ENCODE peak calls at places on chromosome 11, in five cellular contexts. One of them, this sample, is unnamed.

GRCh38 chr11:116793476-116794096 is 1.9 kb upstream of the APOA5 start:
- DNase-seq in transverse colon: no peak
- DNase-seq in uterus: no peak
- DNase-seq in cardiac muscle cell: no peak
- DNase-seq in AG04450: no peak
- DNase-seq in this sample: peak

GRCh38 chr11:94553938-94554337 is 10.2 kb downstream of the FUT4 start:
- DNase-seq in transverse colon: no peak
- DNase-seq in cardiac muscle cell: no peak
- DNase-seq in uterus: no peak
- DNase-seq in AG04450: peak
- DNase-seq in this sample: peak

GRCh38 chr11:43947003-43947500 is 4.6 kb downstream of the C11orf96 start:
- DNase-seq in transverse colon: no peak
- DNase-seq in uterus: peak
- DNase-seq in cardiac muscle cell: peak
- DNase-seq in AG04450: no peak
- DNase-seq in this sample: peak

GRCh38 chr11:120344302-120345004 is 8.2 kb downstream of the ARHGEF12 start:
- DNase-seq in transverse colon: peak
- DNase-seq in uterus: no peak
- DNase-seq in cardiac muscle cell: no peak
- DNase-seq in AG04450: no peak
- DNase-seq in this sample: peak

GRCh38 chr11:43879789-43880639 is 617 bp upstream of the ALKBH3 start:
- DNase-seq in uterus: no peak
- DNase-seq in transverse colon: peak
- DNase-seq in AG04450: no peak
- DNase-seq in cardiac muscle cell: no peak
- DNase-seq in this sample: no peak

GRCh38 chr11:76329983-76330382 is 50.9 kb downstream of the THAP12 start:
- DNase-seq in cardiac muscle cell: peak
- DNase-seq in transverse colon: no peak
- DNase-seq in uterus: no peak
- DNase-seq in AG04450: no peak
- DNase-seq in this sample: peak

GRCh38 chr11:67273260-67273990 is 7.2 kb downstream of the GRK2 start:
- DNase-seq in transverse colon: peak
- DNase-seq in cardiac muscle cell: no peak
- DNase-seq in AG04450: no peak
- DNase-seq in uterus: peak
- DNase-seq in this sample: no peak

GRCh38 chr11:118176400-118177134 is at the start of gene SCN2B:
- DNase-seq in transverse colon: no peak
- DNase-seq in uterus: no peak
- DNase-seq in cardiac muscle cell: peak
- DNase-seq in AG04450: no peak
- DNase-seq in this sample: no peak

DNA sequence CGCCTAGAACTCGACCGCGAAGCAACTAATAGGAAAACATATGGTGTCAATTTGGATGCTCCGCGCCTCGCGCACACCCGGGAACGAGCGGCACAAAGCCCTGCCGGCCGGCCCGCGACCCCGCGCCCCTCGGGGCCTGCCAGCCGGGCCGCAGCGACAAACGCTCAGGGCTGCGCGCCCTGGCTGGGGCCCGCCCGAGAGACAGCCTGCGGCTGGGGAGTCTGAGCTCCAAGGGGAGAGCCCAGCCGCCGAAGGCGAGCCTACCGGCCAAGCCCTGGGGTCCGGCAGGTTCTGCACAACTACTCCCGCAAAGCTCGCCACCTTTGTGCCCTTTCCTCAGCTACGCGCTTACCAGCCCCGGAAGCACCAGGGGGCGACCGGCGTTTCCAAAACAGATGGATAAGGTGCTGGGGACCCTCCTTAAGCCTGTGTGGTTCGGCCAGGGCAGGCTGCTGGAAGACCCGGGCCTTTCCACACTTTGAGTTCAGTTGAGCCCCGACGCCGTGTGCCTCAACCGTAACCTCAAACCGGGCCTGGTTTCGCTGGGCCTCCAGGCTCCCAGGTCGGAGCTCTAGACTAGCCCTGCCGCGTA is 6.0 kb downstream of the PAX6 start:
- DNase-seq in transverse colon: no peak
- DNase-seq in cardiac muscle cell: no peak
- DNase-seq in uterus: no peak
- DNase-seq in AG04450: no peak
- DNase-seq in this sample: no peak
- H3K4me3 ChIP-seq in transverse colon: no peak
- H3K4me3 ChIP-seq in cardiac muscle cell: no peak
- H3K4me3 ChIP-seq in uterus: no peak
- H3K4me3 ChIP-seq in AG04450: no peak
- H3K4me3 ChIP-seq in this sample: no peak

DNA sequence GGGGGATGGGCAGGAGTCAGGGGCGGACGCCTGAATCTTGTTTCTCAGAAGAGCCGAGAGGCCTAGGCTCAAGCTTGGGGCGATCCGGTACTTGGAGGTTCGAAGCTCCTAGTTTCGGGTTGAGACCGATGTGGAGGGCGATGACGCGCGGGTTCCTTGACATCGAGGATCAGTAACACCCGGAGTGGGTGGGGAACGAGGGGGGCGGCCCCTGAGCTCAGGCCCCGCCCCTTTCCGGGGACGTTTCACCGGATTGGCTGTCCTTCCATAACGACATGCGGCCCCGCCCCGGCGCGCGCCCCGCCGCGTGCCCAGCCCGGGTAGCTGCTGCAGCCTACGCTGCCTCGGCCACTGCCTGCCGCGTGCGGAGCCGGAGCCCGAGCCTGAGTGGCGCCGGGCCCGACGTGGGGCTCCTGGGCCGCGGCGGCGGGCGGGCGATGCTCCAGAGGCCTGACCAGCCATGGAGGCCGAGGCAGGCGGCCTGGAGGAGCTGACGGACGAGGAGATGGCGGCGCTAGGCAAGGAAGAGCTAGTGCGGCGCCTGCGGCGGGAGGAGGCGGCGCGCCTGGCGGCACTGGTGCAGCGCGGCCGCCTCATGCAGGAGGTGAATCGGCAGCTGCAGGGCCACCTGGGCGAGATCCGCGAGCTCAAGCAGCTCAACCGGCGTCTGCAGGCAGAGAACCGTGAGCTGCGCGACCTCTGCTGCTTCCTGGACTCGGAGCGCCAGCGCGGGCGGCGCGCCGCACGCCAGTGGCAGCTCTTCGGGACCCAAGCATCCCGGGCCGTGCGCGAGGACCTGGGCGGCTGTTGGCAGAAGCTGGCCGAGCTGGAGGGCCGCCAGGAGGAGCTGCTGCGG is at the start of gene CCDC85B:
- DNase-seq in cardiac muscle cell: peak
- DNase-seq in transverse colon: peak
- DNase-seq in AG04450: peak
- DNase-seq in uterus: peak
- DNase-seq in this sample: peak
- TF ChIP-seq CTCF in cardiac muscle cell: peak
- TF ChIP-seq CTCF in transverse colon: no peak
- TF ChIP-seq CTCF in AG04450: no peak
- TF ChIP-seq CTCF in uterus: no peak
- TF ChIP-seq CTCF in this sample: no peak

DNA sequence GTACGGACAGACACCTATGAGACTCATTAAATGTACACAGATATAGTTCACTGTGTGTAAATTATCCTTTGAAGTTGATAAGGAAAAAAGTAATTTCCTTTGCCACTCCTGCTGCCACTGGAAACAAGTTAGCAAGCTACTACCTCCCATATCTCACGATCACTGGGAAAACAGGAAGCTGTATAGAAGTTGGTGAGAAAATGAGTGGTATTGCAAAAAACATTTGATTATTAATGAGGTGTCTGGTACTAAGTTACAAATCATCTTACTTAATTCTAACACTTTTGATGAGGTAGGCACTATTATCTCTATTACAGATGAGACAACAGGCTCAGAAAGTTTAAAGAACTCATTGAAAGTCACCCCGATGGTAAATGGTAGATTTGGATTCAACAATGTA is 68.5 kb downstream of the GAB2 start:
- DNase-seq in uterus: no peak
- DNase-seq in cardiac muscle cell: no peak
- DNase-seq in transverse colon: no peak
- DNase-seq in AG04450: no peak
- DNase-seq in this sample: no peak
- H3K4me3 ChIP-seq in uterus: no peak
- H3K4me3 ChIP-seq in cardiac muscle cell: no peak
- H3K4me3 ChIP-seq in transverse colon: no peak
- H3K4me3 ChIP-seq in AG04450: no peak
- H3K4me3 ChIP-seq in this sample: no peak

GRCh38 chr11:61762798-61763197 is 10.4 kb downstream of the MYRF start:
- DNase-seq in AG04450: no peak
- DNase-seq in cardiac muscle cell: peak
- DNase-seq in transverse colon: no peak
- DNase-seq in uterus: peak
- DNase-seq in this sample: no peak

GRCh38 chr11:61763930-61764605 is 11.6 kb downstream of the MYRF start:
- DNase-seq in AG04450: no peak
- DNase-seq in transverse colon: no peak
- DNase-seq in cardiac muscle cell: no peak
- DNase-seq in uterus: no peak
- DNase-seq in this sample: no peak

GRCh38 chr11:61760946-61761345 is 8.5 kb downstream of the MYRF start:
- DNase-seq in cardiac muscle cell: no peak
- DNase-seq in transverse colon: no peak
- DNase-seq in uterus: no peak
- DNase-seq in AG04450: no peak
- DNase-seq in this sample: no peak

GRCh38 chr11:61762216-61762615 is 9.8 kb downstream of the MYRF start:
- DNase-seq in uterus: no peak
- DNase-seq in AG04450: no peak
- DNase-seq in transverse colon: no peak
- DNase-seq in cardiac muscle cell: no peak
- DNase-seq in this sample: no peak

GRCh38 chr11:61761440-61762163 is 9.2 kb downstream of the MYRF start:
- DNase-seq in cardiac muscle cell: no peak
- DNase-seq in transverse colon: no peak
- DNase-seq in AG04450: no peak
- DNase-seq in uterus: no peak
- DNase-seq in this sample: no peak
- TF ChIP-seq CTCF in cardiac muscle cell: no peak
- TF ChIP-seq CTCF in transverse colon: no peak
- TF ChIP-seq CTCF in AG04450: no peak
- TF ChIP-seq CTCF in uterus: no peak
- TF ChIP-seq CTCF in this sample: no peak

DNA sequence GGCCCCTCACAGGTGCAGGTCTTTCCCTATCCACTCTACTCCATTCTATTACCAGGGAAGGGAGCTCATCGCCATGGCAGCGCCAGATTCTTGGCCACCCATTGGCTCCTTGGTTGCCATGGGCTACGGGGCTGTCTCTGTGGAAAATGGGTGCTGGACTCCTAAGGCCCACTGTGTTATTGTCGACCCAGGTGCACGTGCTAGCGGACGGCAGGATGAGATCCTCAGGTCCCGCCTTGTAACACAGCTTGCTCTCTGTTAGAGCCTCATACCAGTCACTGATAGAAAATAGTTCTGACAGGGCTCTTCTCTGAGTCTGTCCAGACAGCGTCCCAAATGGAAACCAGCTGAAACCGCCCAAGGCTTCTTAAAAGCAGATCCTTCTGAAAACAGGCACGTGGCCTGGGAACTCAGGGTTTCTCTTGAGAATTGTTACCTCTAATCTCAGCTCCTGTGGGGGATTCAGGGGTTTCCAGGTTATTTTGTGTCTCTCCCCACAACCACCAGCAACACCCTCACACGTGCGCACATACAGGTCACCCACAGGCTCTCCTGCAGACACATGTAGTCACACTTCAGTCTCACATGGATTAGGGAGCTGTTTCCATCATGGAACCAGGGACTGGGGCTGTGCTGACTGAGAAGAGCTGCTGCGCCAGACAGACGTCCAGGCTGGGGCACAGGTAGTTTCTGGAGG is 1.5 kb downstream of the TUB start:
- DNase-seq in cardiac muscle cell: peak
- DNase-seq in uterus: no peak
- DNase-seq in transverse colon: no peak
- DNase-seq in AG04450: no peak
- DNase-seq in this sample: no peak
- H3K4me3 ChIP-seq in cardiac muscle cell: no peak
- H3K4me3 ChIP-seq in uterus: peak
- H3K4me3 ChIP-seq in transverse colon: no peak
- H3K4me3 ChIP-seq in AG04450: no peak
- H3K4me3 ChIP-seq in this sample: no peak

GRCh38 chr11:35619754-35620640 is 1.7 kb downstream of the FJX1 start:
- DNase-seq in uterus: no peak
- DNase-seq in cardiac muscle cell: peak
- DNase-seq in AG04450: no peak
- DNase-seq in transverse colon: peak
- DNase-seq in this sample: no peak
- TF ChIP-seq CTCF in uterus: no peak
- TF ChIP-seq CTCF in cardiac muscle cell: peak
- TF ChIP-seq CTCF in AG04450: peak
- TF ChIP-seq CTCF in transverse colon: no peak
- TF ChIP-seq CTCF in this sample: peak

GRCh38 chr11:13061294-13061990 is 52.3 kb downstream of the RASSF10 start:
- DNase-seq in transverse colon: no peak
- DNase-seq in AG04450: no peak
- DNase-seq in cardiac muscle cell: no peak
- DNase-seq in uterus: no peak
- DNase-seq in this sample: peak

GRCh38 chr11:13065200-13065787 is 56.2 kb downstream of the RASSF10 start:
- DNase-seq in uterus: no peak
- DNase-seq in AG04450: no peak
- DNase-seq in transverse colon: no peak
- DNase-seq in cardiac muscle cell: no peak
- DNase-seq in this sample: no peak

GRCh38 chr11:13064593-13064992 is 55.5 kb downstream of the RASSF10 start:
- DNase-seq in cardiac muscle cell: no peak
- DNase-seq in uterus: no peak
- DNase-seq in AG04450: no peak
- DNase-seq in transverse colon: peak
- DNase-seq in this sample: no peak

GRCh38 chr11:13062115-13062514 is 53.0 kb downstream of the RASSF10 start:
- DNase-seq in AG04450: no peak
- DNase-seq in transverse colon: no peak
- DNase-seq in uterus: no peak
- DNase-seq in cardiac muscle cell: no peak
- DNase-seq in this sample: no peak
- H3K4me3 ChIP-seq in AG04450: no peak
- H3K4me3 ChIP-seq in transverse colon: no peak
- H3K4me3 ChIP-seq in uterus: no peak
- H3K4me3 ChIP-seq in cardiac muscle cell: no peak
- H3K4me3 ChIP-seq in this sample: no peak

DNA sequence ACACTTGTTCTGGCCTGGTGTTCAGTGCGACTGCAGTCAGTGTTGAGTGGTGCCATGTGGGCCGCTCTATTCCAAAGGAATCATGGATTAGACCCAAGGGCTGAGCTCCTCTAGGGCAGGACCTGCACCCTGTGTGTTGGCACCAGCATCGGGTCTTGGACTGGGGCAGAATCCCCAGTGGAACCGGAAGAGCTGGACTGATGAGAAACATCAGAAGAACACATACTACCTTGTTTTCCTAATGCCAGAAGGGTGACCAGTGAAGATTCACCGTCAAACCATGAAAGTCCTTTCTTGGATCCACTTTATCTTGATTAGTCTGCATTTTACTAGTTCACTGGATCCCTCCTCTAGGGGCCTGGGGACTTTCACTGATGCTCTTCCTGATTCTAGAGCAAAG is 11.2 kb upstream of the GLB1L3 start:
- DNase-seq in uterus: no peak
- DNase-seq in AG04450: no peak
- DNase-seq in cardiac muscle cell: no peak
- DNase-seq in transverse colon: no peak
- DNase-seq in this sample: no peak
- TF ChIP-seq CTCF in uterus: no peak
- TF ChIP-seq CTCF in AG04450: no peak
- TF ChIP-seq CTCF in cardiac muscle cell: no peak
- TF ChIP-seq CTCF in transverse colon: no peak
- TF ChIP-seq CTCF in this sample: no peak

This sample was measured in choroid plexus epithelial cell.